ENCODE peak calls at places on chromosomes 1 and 21, in five cellular contexts. F, A, N, C and K are unnamed samples.

GRCh38 chr1:201191723-201192477 is 1.3 kb downstream of the IGFN1 start:
- DNase-seq in C (peak; percentile 27), F (no peak), N (peak; percentile 60), A (peak; percentile 8), K (no peak)

GRCh38 chr1:165143437-165144065 is 213.0 kb downstream of the LMX1A start:
- DNase-seq in C (no peak), A (no peak), N (no peak), F (no peak), K (peak; percentile 12)

GRCh38 chr1:211524521-211524920 is 32.6 kb upstream of the RD3 start:
- DNase-seq in N (no peak), F (no peak), A (no peak), C (no peak), K (no peak)

GRCh38 chr1:36475910-36476604 is 6.7 kb downstream of the CSF3R start:
- DNase-seq in N (no peak), F (no peak), A (no peak), C (no peak), K (no peak)

GRCh38 chr21:43267391-43268085 is 98.7 kb downstream of the CRYAA start:
- DNase-seq in C (no peak), A (no peak), N (no peak), F (no peak), K (no peak)

GRCh38 chr1:116491985-116492811 is 78.6 kb downstream of the CD58 start:
- DNase-seq in C (no peak), F (no peak), N (no peak), A (no peak), K (no peak)

GRCh38 chr21:15826908-15827601 is 97.3 kb downstream of the USP25 start:
- DNase-seq in A (no peak), N (no peak), F (no peak), C (no peak), K (no peak)

GRCh38 chr21:32336711-32337110 is 38.1 kb downstream of the MRAP start:
- DNase-seq in A (no peak), N (no peak), F (no peak), C (no peak), K (no peak)

GRCh38 chr1:110722835-110723234 is 48.1 kb upstream of the KCNA3 start:
- DNase-seq in F (no peak), A (no peak), N (no peak), C (no peak), K (no peak)

GRCh38 chr1:104760017-104760416 is 1010.3 kb downstream of the AMY1C start:
- DNase-seq in C (no peak), F (no peak), A (no peak), N (no peak), K (no peak)

GRCh38 chr1:17013598-17014320 is 2.0 kb upstream of the ATP13A2 start:
- DNase-seq in N (no peak), A (no peak), F (no peak), C (no peak), K (no peak)

GRCh38 chr1:67630438-67631045 is 54.5 kb upstream of the GADD45A start:
- DNase-seq in C (no peak), N (no peak), F (no peak), A (no peak), K (no peak)

GRCh38 chr1:149849246-149849946 is 50.0 kb upstream of the BOLA1 start:
- DNase-seq in A (no peak), F (peak; percentile 0), N (no peak), C (no peak), K (peak; percentile 1)

GRCh38 chr1:242017580-242018233 is 18.8 kb upstream of the MAP1LC3C start:
- DNase-seq in F (peak; percentile 50), A (peak; percentile 73), C (no peak), N (no peak), K (peak; percentile 54)

GRCh38 chr1:71490432-71490831 is 409.6 kb upstream of the ZRANB2 start:
- DNase-seq in F (no peak), N (no peak), C (no peak), A (no peak), K (no peak)

GRCh38 chr1:23369335-23370013 is at the start of gene ZNF436:
- DNase-seq in F (no peak), A (peak; percentile 92), N (peak; percentile 50), C (peak; percentile 54), K (peak; percentile 30)

GRCh38 chr1:246689409-246689997 is 34.7 kb upstream of the SCCPDH start:
- DNase-seq in A (peak; percentile 73), N (peak; percentile 40), F (peak; percentile 23), C (peak; percentile 41), K (peak; percentile 50)

GRCh38 chr1:241639653-241640148 is 468 bp downstream of the CHML start:
- DNase-seq in F (peak; percentile 15), C (no peak), N (no peak), A (no peak), K (peak; percentile 33)

GRCh38 chr1:44531785-44532566 is 126.9 kb downstream of the RNF220 start:
- DNase-seq in A (peak; percentile 2), N (no peak), C (no peak), F (no peak), K (no peak)

GRCh38 chr21:42563261-42564045 is 49.8 kb downstream of the SLC37A1 start:
- DNase-seq in F (no peak), C (no peak), N (no peak), A (no peak), K (no peak)

GRCh38 chr1:243597383-243597782 is 252.7 kb downstream of the AKT3 start:
- DNase-seq in F (no peak), A (no peak), C (no peak), N (no peak), K (no peak)

GRCh38 chr1:44820328-44820944 is 12.1 kb downstream of the BTBD19 start:
- DNase-seq in C (no peak), N (no peak), F (no peak), A (no peak), K (no peak)

GRCh38 chr1:77757066-77757584 is 2.5 kb downstream of the USP33 start:
- DNase-seq in N (no peak), C (no peak), F (no peak), A (no peak), K (no peak)

GRCh38 chr1:160090760-160091159 is 7.7 kb downstream of the IGSF8 start:
- DNase-seq in F (no peak), C (no peak), N (no peak), A (no peak), K (no peak)

GRCh38 chr1:94418664-94419655 is 771 bp downstream of the ABCD3 start:
- DNase-seq in A (peak; percentile 81), F (no peak), N (no peak), C (no peak), K (peak; percentile 29)

DNA sequence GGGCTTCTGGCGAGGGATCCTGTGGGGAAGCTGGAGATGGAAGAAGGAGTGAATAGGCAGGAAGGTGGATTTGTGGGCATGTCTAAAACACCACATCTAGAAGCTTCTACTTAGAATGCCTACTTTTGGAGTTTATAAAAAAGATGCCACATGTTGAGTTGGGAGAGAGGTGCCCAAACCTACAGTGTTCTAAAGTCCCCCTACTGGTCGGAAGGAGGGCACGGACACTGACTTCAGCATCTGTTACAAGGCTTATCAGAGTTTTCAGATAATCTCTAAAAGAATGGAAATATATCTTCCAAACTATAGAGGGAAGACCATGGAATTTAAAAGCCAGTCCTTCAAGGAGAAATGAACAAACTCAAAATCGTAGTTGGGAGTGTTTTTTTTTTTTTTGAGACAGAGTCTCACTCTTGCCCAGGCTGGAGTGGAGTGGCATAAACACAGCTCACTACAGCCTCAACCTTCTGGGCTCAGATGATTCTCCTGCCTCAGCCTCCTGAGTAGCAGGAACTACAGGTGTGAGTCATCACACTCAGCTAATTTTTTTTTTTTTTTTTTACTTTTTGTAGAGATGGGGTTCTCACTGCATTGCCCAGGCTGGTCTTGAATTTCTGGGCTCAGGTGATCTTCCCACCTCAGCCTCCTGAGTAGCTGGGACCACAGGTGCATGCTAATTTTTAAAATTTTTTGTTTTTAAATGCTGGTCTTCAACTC is 14.8 kb downstream of the IBA57 start:
- DNase-seq in N (no peak), F (no peak), C (no peak), A (no peak), K (no peak)
- TF ChIP-seq CTCF in N (peak; percentile 22), F (peak; percentile 55), C (peak; percentile 29), A (peak; percentile 18), K (no peak)

GRCh38 chr1:222914861-222915632 is 100.2 kb downstream of the DISP1 start:
- DNase-seq in C (peak; percentile 38), N (no peak), A (no peak), F (no peak), K (no peak)
- TF ChIP-seq CTCF in C (peak; percentile 14), N (no peak), A (no peak), F (no peak), K (no peak)

GRCh38 chr1:53502641-53503432 is 43.6 kb downstream of the DMRTB1 start:
- DNase-seq in C (no peak), F (no peak), A (no peak), N (no peak), K (no peak)

GRCh38 chr1:53499257-53500183 is 40.3 kb downstream of the DMRTB1 start:
- DNase-seq in C (no peak), N (no peak), F (no peak), A (no peak), K (no peak)

GRCh38 chr1:53500184-53501064 is 41.2 kb downstream of the DMRTB1 start:
- DNase-seq in A (no peak), N (no peak), F (no peak), C (no peak), K (no peak)

GRCh38 chr1:53503433-53503925 is 44.3 kb downstream of the DMRTB1 start:
- DNase-seq in A (no peak), C (no peak), N (no peak), F (no peak), K (no peak)

DNA sequence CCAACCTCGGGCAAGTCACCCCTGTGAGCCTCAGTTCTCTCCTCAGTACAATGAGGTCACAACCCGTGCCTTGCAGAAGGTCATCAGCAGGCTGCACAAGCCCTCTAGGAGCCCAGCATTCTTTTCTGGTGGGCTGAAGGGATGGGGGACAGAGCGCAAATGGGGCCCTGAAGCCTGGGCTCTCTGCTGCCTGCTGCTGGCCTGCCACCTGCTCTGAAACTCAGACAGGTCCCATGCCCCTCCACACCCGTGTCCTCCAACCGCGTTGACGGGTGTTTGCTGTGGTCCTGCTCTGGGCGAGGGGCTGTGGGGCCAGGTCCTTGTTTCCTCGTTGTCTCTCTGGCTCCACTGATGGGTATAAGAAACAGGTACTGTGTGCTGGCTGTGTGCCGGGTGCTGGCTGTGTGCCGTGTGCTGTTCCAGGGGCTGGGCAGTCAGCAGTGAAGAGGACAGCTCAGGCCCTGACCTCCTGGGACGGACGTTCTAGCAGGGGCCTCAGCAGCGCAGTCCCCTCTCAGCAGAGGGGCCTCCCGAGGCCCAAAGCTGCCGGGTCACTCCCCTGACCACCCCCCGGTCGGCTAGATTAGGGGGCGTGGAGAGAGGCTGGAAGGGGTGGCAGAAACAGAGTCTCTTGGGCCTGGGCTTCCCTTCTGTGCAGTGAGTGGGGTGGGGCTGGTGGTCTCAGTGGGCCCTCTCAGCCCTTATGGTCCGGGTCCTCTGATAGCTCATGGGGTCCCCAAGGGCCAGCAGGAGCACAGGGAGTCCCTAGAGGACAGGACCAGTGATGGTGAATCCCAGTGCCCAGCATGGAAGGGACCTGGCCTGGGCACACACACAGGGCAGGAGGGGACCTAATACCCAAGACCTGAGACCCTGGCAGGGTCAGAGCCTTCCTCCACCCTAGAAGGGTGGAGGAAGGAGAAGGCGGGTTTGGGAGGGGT is 42.1 kb downstream of the DMRTB1 start:
- DNase-seq in C (no peak), A (no peak), N (no peak), F (no peak), K (no peak)
- TF ChIP-seq CTCF in C (no peak), A (no peak), N (no peak), F (no peak), K (no peak)

DNA sequence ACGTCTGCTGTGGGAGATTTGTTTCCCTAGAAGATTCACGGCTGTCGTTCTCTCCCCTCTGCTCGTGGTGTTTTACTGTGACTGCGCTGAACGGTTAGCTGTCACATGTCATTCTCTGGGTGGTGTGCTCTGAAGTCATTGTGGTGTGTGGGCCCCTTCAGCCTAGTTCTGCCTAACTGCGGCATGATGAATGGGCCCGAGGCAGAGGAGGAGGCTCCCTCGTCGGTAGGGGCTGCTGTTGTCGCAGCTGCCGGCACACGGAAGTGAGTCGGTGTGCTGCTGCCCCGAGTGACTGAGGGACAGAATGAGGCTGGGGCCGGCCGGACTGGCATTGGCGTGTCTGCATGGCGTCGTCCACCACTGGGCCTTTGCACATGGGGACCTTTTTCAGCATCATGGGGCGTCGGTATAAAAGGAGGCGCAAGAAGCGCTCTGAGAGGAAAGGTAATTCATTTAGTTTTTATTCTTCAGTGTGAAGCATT is 77.9 kb downstream of the ADARB1 start:
- DNase-seq in F (peak; percentile 51), A (no peak), N (no peak), C (no peak), K (peak; percentile 46)
- TF ChIP-seq CTCF in F (peak; percentile 50), A (no peak), N (no peak), C (no peak), K (no peak)